ENCODE peak calls at places on chromosome 14, in nine cellular contexts. One of them, this sample, is unnamed.

GRCh38 chr14:63436286-63437098 is 106.7 kb downstream of the PPP2R5E start:
- DNase-seq in GM23248: no peak
- DNase-seq in fibroblast of the aortic adventitia: no peak
- DNase-seq in stimulated activated CD4-positive, alpha-beta T cell treated with anti-CD3 and anti-CD28 coated beads, Interleukin-15, amount 100 ng/mL, for 1 hour: no peak
- DNase-seq in neuronal stem cell: no peak
- DNase-seq in activated T-cell treated with anti-CD3 and anti-CD28 coated beads, Interleukin-2, amount 50 U/mL, for 24 hours: no peak
- DNase-seq in LHCN-M2: no peak
- DNase-seq in LoVo: no peak
- DNase-seq in stimulated activated CD8-positive, alpha-beta memory T cell treated with anti-CD3 and anti-CD28 coated beads, Interleukin-7, amount 100 ng/mL, for 24 hours: no peak
- DNase-seq in this sample: no peak

GRCh38 chr14:31435276-31435675 is 14.9 kb upstream of the HEATR5A start:
- DNase-seq in GM23248: peak
- DNase-seq in fibroblast of the aortic adventitia: peak
- DNase-seq in stimulated activated CD4-positive, alpha-beta T cell treated with anti-CD3 and anti-CD28 coated beads, Interleukin-15, amount 100 ng/mL, for 1 hour: no peak
- DNase-seq in neuronal stem cell: no peak
- DNase-seq in activated T-cell treated with anti-CD3 and anti-CD28 coated beads, Interleukin-2, amount 50 U/mL, for 24 hours: no peak
- DNase-seq in LHCN-M2: peak
- DNase-seq in LoVo: no peak
- DNase-seq in stimulated activated CD8-positive, alpha-beta memory T cell treated with anti-CD3 and anti-CD28 coated beads, Interleukin-7, amount 100 ng/mL, for 24 hours: no peak
- DNase-seq in this sample: no peak

GRCh38 chr14:86799244-86799647 is 1193.7 kb downstream of the GALC start:
- DNase-seq in GM23248: peak
- DNase-seq in fibroblast of the aortic adventitia: peak
- DNase-seq in stimulated activated CD4-positive, alpha-beta T cell treated with anti-CD3 and anti-CD28 coated beads, Interleukin-15, amount 100 ng/mL, for 1 hour: no peak
- DNase-seq in neuronal stem cell: no peak
- DNase-seq in activated T-cell treated with anti-CD3 and anti-CD28 coated beads, Interleukin-2, amount 50 U/mL, for 24 hours: no peak
- DNase-seq in LHCN-M2: peak
- DNase-seq in LoVo: no peak
- DNase-seq in stimulated activated CD8-positive, alpha-beta memory T cell treated with anti-CD3 and anti-CD28 coated beads, Interleukin-7, amount 100 ng/mL, for 24 hours: no peak
- DNase-seq in this sample: peak

GRCh38 chr14:38042356-38042755 is 165.3 kb upstream of the SSTR1 start:
- DNase-seq in GM23248: peak
- DNase-seq in fibroblast of the aortic adventitia: peak
- DNase-seq in stimulated activated CD4-positive, alpha-beta T cell treated with anti-CD3 and anti-CD28 coated beads, Interleukin-15, amount 100 ng/mL, for 1 hour: no peak
- DNase-seq in neuronal stem cell: no peak
- DNase-seq in activated T-cell treated with anti-CD3 and anti-CD28 coated beads, Interleukin-2, amount 50 U/mL, for 24 hours: no peak
- DNase-seq in LHCN-M2: peak
- DNase-seq in LoVo: peak
- DNase-seq in stimulated activated CD8-positive, alpha-beta memory T cell treated with anti-CD3 and anti-CD28 coated beads, Interleukin-7, amount 100 ng/mL, for 24 hours: no peak
- DNase-seq in this sample: peak

GRCh38 chr14:78170203-78170602 is at the start of gene NRXN3:
- DNase-seq in GM23248: no peak
- DNase-seq in fibroblast of the aortic adventitia: no peak
- DNase-seq in stimulated activated CD4-positive, alpha-beta T cell treated with anti-CD3 and anti-CD28 coated beads, Interleukin-15, amount 100 ng/mL, for 1 hour: no peak
- DNase-seq in neuronal stem cell: peak
- DNase-seq in activated T-cell treated with anti-CD3 and anti-CD28 coated beads, Interleukin-2, amount 50 U/mL, for 24 hours: no peak
- DNase-seq in LHCN-M2: no peak
- DNase-seq in LoVo: no peak
- DNase-seq in stimulated activated CD8-positive, alpha-beta memory T cell treated with anti-CD3 and anti-CD28 coated beads, Interleukin-7, amount 100 ng/mL, for 24 hours: no peak
- DNase-seq in this sample: no peak

GRCh38 chr14:71416392-71416791 is 509.1 kb downstream of the PCNX1 start:
- DNase-seq in GM23248: peak
- DNase-seq in fibroblast of the aortic adventitia: no peak
- DNase-seq in stimulated activated CD4-positive, alpha-beta T cell treated with anti-CD3 and anti-CD28 coated beads, Interleukin-15, amount 100 ng/mL, for 1 hour: no peak
- DNase-seq in neuronal stem cell: no peak
- DNase-seq in activated T-cell treated with anti-CD3 and anti-CD28 coated beads, Interleukin-2, amount 50 U/mL, for 24 hours: no peak
- DNase-seq in LHCN-M2: no peak
- DNase-seq in LoVo: no peak
- DNase-seq in stimulated activated CD8-positive, alpha-beta memory T cell treated with anti-CD3 and anti-CD28 coated beads, Interleukin-7, amount 100 ng/mL, for 24 hours: no peak
- DNase-seq in this sample: peak

GRCh38 chr14:61950340-61950739 is 188.1 kb downstream of the SNAPC1 start:
- DNase-seq in GM23248: peak
- DNase-seq in fibroblast of the aortic adventitia: no peak
- DNase-seq in stimulated activated CD4-positive, alpha-beta T cell treated with anti-CD3 and anti-CD28 coated beads, Interleukin-15, amount 100 ng/mL, for 1 hour: no peak
- DNase-seq in neuronal stem cell: no peak
- DNase-seq in activated T-cell treated with anti-CD3 and anti-CD28 coated beads, Interleukin-2, amount 50 U/mL, for 24 hours: no peak
- DNase-seq in LHCN-M2: no peak
- DNase-seq in LoVo: no peak
- DNase-seq in stimulated activated CD8-positive, alpha-beta memory T cell treated with anti-CD3 and anti-CD28 coated beads, Interleukin-7, amount 100 ng/mL, for 24 hours: no peak
- DNase-seq in this sample: no peak

GRCh38 chr14:74599201-74599809 is 12.7 kb downstream of the LTBP2 start:
- DNase-seq in GM23248: peak
- DNase-seq in fibroblast of the aortic adventitia: peak
- DNase-seq in stimulated activated CD4-positive, alpha-beta T cell treated with anti-CD3 and anti-CD28 coated beads, Interleukin-15, amount 100 ng/mL, for 1 hour: no peak
- DNase-seq in neuronal stem cell: no peak
- DNase-seq in activated T-cell treated with anti-CD3 and anti-CD28 coated beads, Interleukin-2, amount 50 U/mL, for 24 hours: no peak
- DNase-seq in LHCN-M2: peak
- DNase-seq in LoVo: no peak
- DNase-seq in stimulated activated CD8-positive, alpha-beta memory T cell treated with anti-CD3 and anti-CD28 coated beads, Interleukin-7, amount 100 ng/mL, for 24 hours: no peak
- DNase-seq in this sample: no peak

GRCh38 chr14:61694830-61695694 is at the start of gene HIF1A:
- DNase-seq in GM23248: peak
- DNase-seq in fibroblast of the aortic adventitia: peak
- DNase-seq in stimulated activated CD4-positive, alpha-beta T cell treated with anti-CD3 and anti-CD28 coated beads, Interleukin-15, amount 100 ng/mL, for 1 hour: peak
- DNase-seq in neuronal stem cell: peak
- DNase-seq in activated T-cell treated with anti-CD3 and anti-CD28 coated beads, Interleukin-2, amount 50 U/mL, for 24 hours: peak
- DNase-seq in LHCN-M2: peak
- DNase-seq in LoVo: peak
- DNase-seq in stimulated activated CD8-positive, alpha-beta memory T cell treated with anti-CD3 and anti-CD28 coated beads, Interleukin-7, amount 100 ng/mL, for 24 hours: peak
- DNase-seq in this sample: peak

GRCh38 chr14:67485501-67486095 is 2.9 kb downstream of the TMEM229B start:
- DNase-seq in GM23248: no peak
- DNase-seq in fibroblast of the aortic adventitia: no peak
- DNase-seq in stimulated activated CD4-positive, alpha-beta T cell treated with anti-CD3 and anti-CD28 coated beads, Interleukin-15, amount 100 ng/mL, for 1 hour: no peak
- DNase-seq in neuronal stem cell: no peak
- DNase-seq in activated T-cell treated with anti-CD3 and anti-CD28 coated beads, Interleukin-2, amount 50 U/mL, for 24 hours: no peak
- DNase-seq in LHCN-M2: no peak
- DNase-seq in LoVo: no peak
- DNase-seq in stimulated activated CD8-positive, alpha-beta memory T cell treated with anti-CD3 and anti-CD28 coated beads, Interleukin-7, amount 100 ng/mL, for 24 hours: no peak
- DNase-seq in this sample: no peak

GRCh38 chr14:64736271-64737131 is 32.3 kb downstream of the PLEKHG3 start:
- DNase-seq in GM23248: no peak
- DNase-seq in fibroblast of the aortic adventitia: no peak
- DNase-seq in stimulated activated CD4-positive, alpha-beta T cell treated with anti-CD3 and anti-CD28 coated beads, Interleukin-15, amount 100 ng/mL, for 1 hour: no peak
- DNase-seq in neuronal stem cell: no peak
- DNase-seq in activated T-cell treated with anti-CD3 and anti-CD28 coated beads, Interleukin-2, amount 50 U/mL, for 24 hours: no peak
- DNase-seq in LHCN-M2: no peak
- DNase-seq in LoVo: no peak
- DNase-seq in stimulated activated CD8-positive, alpha-beta memory T cell treated with anti-CD3 and anti-CD28 coated beads, Interleukin-7, amount 100 ng/mL, for 24 hours: no peak
- DNase-seq in this sample: no peak

GRCh38 chr14:20434701-20435453 is 1.1 kb downstream of the KLHL33 start:
- DNase-seq in GM23248: no peak
- DNase-seq in fibroblast of the aortic adventitia: peak
- DNase-seq in stimulated activated CD4-positive, alpha-beta T cell treated with anti-CD3 and anti-CD28 coated beads, Interleukin-15, amount 100 ng/mL, for 1 hour: no peak
- DNase-seq in neuronal stem cell: no peak
- DNase-seq in activated T-cell treated with anti-CD3 and anti-CD28 coated beads, Interleukin-2, amount 50 U/mL, for 24 hours: no peak
- DNase-seq in LHCN-M2: no peak
- DNase-seq in LoVo: no peak
- DNase-seq in stimulated activated CD8-positive, alpha-beta memory T cell treated with anti-CD3 and anti-CD28 coated beads, Interleukin-7, amount 100 ng/mL, for 24 hours: no peak
- DNase-seq in this sample: no peak

GRCh38 chr14:104877806-104878550 is 12.9 kb downstream of the CEP170B start:
- DNase-seq in GM23248: peak
- DNase-seq in fibroblast of the aortic adventitia: no peak
- DNase-seq in stimulated activated CD4-positive, alpha-beta T cell treated with anti-CD3 and anti-CD28 coated beads, Interleukin-15, amount 100 ng/mL, for 1 hour: no peak
- DNase-seq in neuronal stem cell: no peak
- DNase-seq in activated T-cell treated with anti-CD3 and anti-CD28 coated beads, Interleukin-2, amount 50 U/mL, for 24 hours: no peak
- DNase-seq in LHCN-M2: no peak
- DNase-seq in LoVo: no peak
- DNase-seq in stimulated activated CD8-positive, alpha-beta memory T cell treated with anti-CD3 and anti-CD28 coated beads, Interleukin-7, amount 100 ng/mL, for 24 hours: no peak
- DNase-seq in this sample: no peak

GRCh38 chr14:94355191-94355794 is 32.2 kb upstream of the SERPINA6 start:
- DNase-seq in GM23248: no peak
- DNase-seq in fibroblast of the aortic adventitia: peak
- DNase-seq in stimulated activated CD4-positive, alpha-beta T cell treated with anti-CD3 and anti-CD28 coated beads, Interleukin-15, amount 100 ng/mL, for 1 hour: no peak
- DNase-seq in neuronal stem cell: peak
- DNase-seq in activated T-cell treated with anti-CD3 and anti-CD28 coated beads, Interleukin-2, amount 50 U/mL, for 24 hours: no peak
- DNase-seq in LHCN-M2: peak
- DNase-seq in LoVo: no peak
- DNase-seq in stimulated activated CD8-positive, alpha-beta memory T cell treated with anti-CD3 and anti-CD28 coated beads, Interleukin-7, amount 100 ng/mL, for 24 hours: no peak
- DNase-seq in this sample: peak

GRCh38 chr14:55780156-55780946 is 200.3 kb downstream of the KTN1 start:
- DNase-seq in GM23248: peak
- DNase-seq in fibroblast of the aortic adventitia: peak
- DNase-seq in stimulated activated CD4-positive, alpha-beta T cell treated with anti-CD3 and anti-CD28 coated beads, Interleukin-15, amount 100 ng/mL, for 1 hour: no peak
- DNase-seq in neuronal stem cell: no peak
- DNase-seq in activated T-cell treated with anti-CD3 and anti-CD28 coated beads, Interleukin-2, amount 50 U/mL, for 24 hours: no peak
- DNase-seq in LHCN-M2: peak
- DNase-seq in LoVo: peak
- DNase-seq in stimulated activated CD8-positive, alpha-beta memory T cell treated with anti-CD3 and anti-CD28 coated beads, Interleukin-7, amount 100 ng/mL, for 24 hours: no peak
- DNase-seq in this sample: peak

GRCh38 chr14:96204151-96205058 is at the start of gene BDKRB2:
- DNase-seq in GM23248: peak
- DNase-seq in fibroblast of the aortic adventitia: peak
- DNase-seq in stimulated activated CD4-positive, alpha-beta T cell treated with anti-CD3 and anti-CD28 coated beads, Interleukin-15, amount 100 ng/mL, for 1 hour: no peak
- DNase-seq in neuronal stem cell: peak
- DNase-seq in activated T-cell treated with anti-CD3 and anti-CD28 coated beads, Interleukin-2, amount 50 U/mL, for 24 hours: peak
- DNase-seq in LHCN-M2: peak
- DNase-seq in LoVo: peak
- DNase-seq in stimulated activated CD8-positive, alpha-beta memory T cell treated with anti-CD3 and anti-CD28 coated beads, Interleukin-7, amount 100 ng/mL, for 24 hours: no peak
- DNase-seq in this sample: peak

GRCh38 chr14:71135911-71136310 is 228.7 kb downstream of the PCNX1 start:
- DNase-seq in GM23248: no peak
- DNase-seq in fibroblast of the aortic adventitia: no peak
- DNase-seq in stimulated activated CD4-positive, alpha-beta T cell treated with anti-CD3 and anti-CD28 coated beads, Interleukin-15, amount 100 ng/mL, for 1 hour: no peak
- DNase-seq in neuronal stem cell: no peak
- DNase-seq in activated T-cell treated with anti-CD3 and anti-CD28 coated beads, Interleukin-2, amount 50 U/mL, for 24 hours: no peak
- DNase-seq in LHCN-M2: no peak
- DNase-seq in LoVo: no peak
- DNase-seq in stimulated activated CD8-positive, alpha-beta memory T cell treated with anti-CD3 and anti-CD28 coated beads, Interleukin-7, amount 100 ng/mL, for 24 hours: no peak
- DNase-seq in this sample: no peak

GRCh38 chr14:99983251-99984012 is 81.8 kb upstream of the EVL start:
- DNase-seq in GM23248: no peak
- DNase-seq in fibroblast of the aortic adventitia: no peak
- DNase-seq in stimulated activated CD4-positive, alpha-beta T cell treated with anti-CD3 and anti-CD28 coated beads, Interleukin-15, amount 100 ng/mL, for 1 hour: no peak
- DNase-seq in neuronal stem cell: no peak
- DNase-seq in activated T-cell treated with anti-CD3 and anti-CD28 coated beads, Interleukin-2, amount 50 U/mL, for 24 hours: no peak
- DNase-seq in LHCN-M2: no peak
- DNase-seq in LoVo: no peak
- DNase-seq in stimulated activated CD8-positive, alpha-beta memory T cell treated with anti-CD3 and anti-CD28 coated beads, Interleukin-7, amount 100 ng/mL, for 24 hours: no peak
- DNase-seq in this sample: no peak

GRCh38 chr14:64117671-64118402 is 176.3 kb downstream of the ESR2 start:
- DNase-seq in GM23248: peak
- DNase-seq in fibroblast of the aortic adventitia: peak
- DNase-seq in stimulated activated CD4-positive, alpha-beta T cell treated with anti-CD3 and anti-CD28 coated beads, Interleukin-15, amount 100 ng/mL, for 1 hour: no peak
- DNase-seq in neuronal stem cell: no peak
- DNase-seq in activated T-cell treated with anti-CD3 and anti-CD28 coated beads, Interleukin-2, amount 50 U/mL, for 24 hours: no peak
- DNase-seq in LHCN-M2: peak
- DNase-seq in LoVo: no peak
- DNase-seq in stimulated activated CD8-positive, alpha-beta memory T cell treated with anti-CD3 and anti-CD28 coated beads, Interleukin-7, amount 100 ng/mL, for 24 hours: no peak
- DNase-seq in this sample: peak

GRCh38 chr14:20530771-20531571 is 25.6 kb downstream of the RNASE10 start:
- DNase-seq in GM23248: peak
- DNase-seq in fibroblast of the aortic adventitia: peak
- DNase-seq in stimulated activated CD4-positive, alpha-beta T cell treated with anti-CD3 and anti-CD28 coated beads, Interleukin-15, amount 100 ng/mL, for 1 hour: peak
- DNase-seq in neuronal stem cell: peak
- DNase-seq in activated T-cell treated with anti-CD3 and anti-CD28 coated beads, Interleukin-2, amount 50 U/mL, for 24 hours: peak
- DNase-seq in LHCN-M2: peak
- DNase-seq in LoVo: peak
- DNase-seq in stimulated activated CD8-positive, alpha-beta memory T cell treated with anti-CD3 and anti-CD28 coated beads, Interleukin-7, amount 100 ng/mL, for 24 hours: peak
- DNase-seq in this sample: peak

GRCh38 chr14:23579311-23579630 is 681 bp upstream of the JPH4 start:
- DNase-seq in GM23248: no peak
- DNase-seq in fibroblast of the aortic adventitia: no peak
- DNase-seq in stimulated activated CD4-positive, alpha-beta T cell treated with anti-CD3 and anti-CD28 coated beads, Interleukin-15, amount 100 ng/mL, for 1 hour: no peak
- DNase-seq in neuronal stem cell: no peak
- DNase-seq in activated T-cell treated with anti-CD3 and anti-CD28 coated beads, Interleukin-2, amount 50 U/mL, for 24 hours: no peak
- DNase-seq in LHCN-M2: no peak
- DNase-seq in LoVo: no peak
- DNase-seq in stimulated activated CD8-positive, alpha-beta memory T cell treated with anti-CD3 and anti-CD28 coated beads, Interleukin-7, amount 100 ng/mL, for 24 hours: no peak
- DNase-seq in this sample: no peak

GRCh38 chr14:26870722-26871121 is 272.9 kb upstream of the NOVA1 start:
- DNase-seq in GM23248: no peak
- DNase-seq in fibroblast of the aortic adventitia: no peak
- DNase-seq in stimulated activated CD4-positive, alpha-beta T cell treated with anti-CD3 and anti-CD28 coated beads, Interleukin-15, amount 100 ng/mL, for 1 hour: no peak
- DNase-seq in neuronal stem cell: no peak
- DNase-seq in activated T-cell treated with anti-CD3 and anti-CD28 coated beads, Interleukin-2, amount 50 U/mL, for 24 hours: no peak
- DNase-seq in LHCN-M2: no peak
- DNase-seq in LoVo: no peak
- DNase-seq in stimulated activated CD8-positive, alpha-beta memory T cell treated with anti-CD3 and anti-CD28 coated beads, Interleukin-7, amount 100 ng/mL, for 24 hours: no peak
- DNase-seq in this sample: no peak

GRCh38 chr14:91996951-91997371 is 42.9 kb downstream of the TRIP11 start:
- DNase-seq in GM23248: peak
- DNase-seq in fibroblast of the aortic adventitia: peak
- DNase-seq in stimulated activated CD4-positive, alpha-beta T cell treated with anti-CD3 and anti-CD28 coated beads, Interleukin-15, amount 100 ng/mL, for 1 hour: no peak
- DNase-seq in neuronal stem cell: peak
- DNase-seq in activated T-cell treated with anti-CD3 and anti-CD28 coated beads, Interleukin-2, amount 50 U/mL, for 24 hours: no peak
- DNase-seq in LHCN-M2: peak
- DNase-seq in LoVo: peak
- DNase-seq in stimulated activated CD8-positive, alpha-beta memory T cell treated with anti-CD3 and anti-CD28 coated beads, Interleukin-7, amount 100 ng/mL, for 24 hours: no peak
- DNase-seq in this sample: peak

GRCh38 chr14:91927800-91928199 is 19.7 kb downstream of the FBLN5 start:
- DNase-seq in GM23248: peak
- DNase-seq in fibroblast of the aortic adventitia: no peak
- DNase-seq in stimulated activated CD4-positive, alpha-beta T cell treated with anti-CD3 and anti-CD28 coated beads, Interleukin-15, amount 100 ng/mL, for 1 hour: no peak
- DNase-seq in neuronal stem cell: no peak
- DNase-seq in activated T-cell treated with anti-CD3 and anti-CD28 coated beads, Interleukin-2, amount 50 U/mL, for 24 hours: no peak
- DNase-seq in LHCN-M2: no peak
- DNase-seq in LoVo: no peak
- DNase-seq in stimulated activated CD8-positive, alpha-beta memory T cell treated with anti-CD3 and anti-CD28 coated beads, Interleukin-7, amount 100 ng/mL, for 24 hours: no peak
- DNase-seq in this sample: no peak

GRCh38 chr14:76775159-76775694 is 14.0 kb downstream of the VASH1 start:
- DNase-seq in GM23248: no peak
- DNase-seq in fibroblast of the aortic adventitia: no peak
- DNase-seq in stimulated activated CD4-positive, alpha-beta T cell treated with anti-CD3 and anti-CD28 coated beads, Interleukin-15, amount 100 ng/mL, for 1 hour: no peak
- DNase-seq in neuronal stem cell: no peak
- DNase-seq in activated T-cell treated with anti-CD3 and anti-CD28 coated beads, Interleukin-2, amount 50 U/mL, for 24 hours: no peak
- DNase-seq in LHCN-M2: no peak
- DNase-seq in LoVo: no peak
- DNase-seq in stimulated activated CD8-positive, alpha-beta memory T cell treated with anti-CD3 and anti-CD28 coated beads, Interleukin-7, amount 100 ng/mL, for 24 hours: no peak
- DNase-seq in this sample: no peak

GRCh38 chr14:74204481-74204880 is 34.8 kb upstream of the VSX2 start:
- DNase-seq in GM23248: no peak
- DNase-seq in fibroblast of the aortic adventitia: no peak
- DNase-seq in stimulated activated CD4-positive, alpha-beta T cell treated with anti-CD3 and anti-CD28 coated beads, Interleukin-15, amount 100 ng/mL, for 1 hour: no peak
- DNase-seq in neuronal stem cell: no peak
- DNase-seq in activated T-cell treated with anti-CD3 and anti-CD28 coated beads, Interleukin-2, amount 50 U/mL, for 24 hours: no peak
- DNase-seq in LHCN-M2: no peak
- DNase-seq in LoVo: no peak
- DNase-seq in stimulated activated CD8-positive, alpha-beta memory T cell treated with anti-CD3 and anti-CD28 coated beads, Interleukin-7, amount 100 ng/mL, for 24 hours: no peak
- DNase-seq in this sample: no peak

GRCh38 chr14:75283162-75283883 is 4.7 kb downstream of the FOS start:
- DNase-seq in GM23248: peak
- DNase-seq in fibroblast of the aortic adventitia: peak
- DNase-seq in stimulated activated CD4-positive, alpha-beta T cell treated with anti-CD3 and anti-CD28 coated beads, Interleukin-15, amount 100 ng/mL, for 1 hour: no peak
- DNase-seq in neuronal stem cell: no peak
- DNase-seq in activated T-cell treated with anti-CD3 and anti-CD28 coated beads, Interleukin-2, amount 50 U/mL, for 24 hours: no peak
- DNase-seq in LHCN-M2: no peak
- DNase-seq in LoVo: peak
- DNase-seq in stimulated activated CD8-positive, alpha-beta memory T cell treated with anti-CD3 and anti-CD28 coated beads, Interleukin-7, amount 100 ng/mL, for 24 hours: no peak
- DNase-seq in this sample: no peak

GRCh38 chr14:101017209-101017608 is 113.7 kb upstream of the RTL1 start:
- DNase-seq in GM23248: peak
- DNase-seq in fibroblast of the aortic adventitia: peak
- DNase-seq in stimulated activated CD4-positive, alpha-beta T cell treated with anti-CD3 and anti-CD28 coated beads, Interleukin-15, amount 100 ng/mL, for 1 hour: no peak
- DNase-seq in neuronal stem cell: no peak
- DNase-seq in activated T-cell treated with anti-CD3 and anti-CD28 coated beads, Interleukin-2, amount 50 U/mL, for 24 hours: no peak
- DNase-seq in LHCN-M2: peak
- DNase-seq in LoVo: no peak
- DNase-seq in stimulated activated CD8-positive, alpha-beta memory T cell treated with anti-CD3 and anti-CD28 coated beads, Interleukin-7, amount 100 ng/mL, for 24 hours: no peak
- DNase-seq in this sample: peak